ENCODE peak calls at places on chromosomes 7 and 10, in six cellular contexts. B, V, E, F, H and S are unnamed samples.

GRCh38 chr10:33240931-33241330 is 93.5 kb downstream of the NRP1 start:
- DNase-seq in H (no peak), F (no peak), B (no peak), E (peak; percentile 46), V (no peak), S (no peak)

GRCh38 chr10:116015922-116016321 is 257.1 kb downstream of the GFRA1 start:
- DNase-seq in H (no peak), V (no peak), F (no peak), B (no peak), E (no peak), S (no peak)

GRCh38 chr10:80708185-80708584 is 170.5 kb downstream of the SH2D4B start:
- DNase-seq in E (no peak), V (no peak), H (no peak), F (no peak), B (no peak), S (no peak)

GRCh38 chr7:83005410-83005809 is 157.3 kb downstream of the PCLO start:
- DNase-seq in V (no peak), F (no peak), B (no peak), H (no peak), E (peak; percentile 16), S (no peak)

GRCh38 chr10:10165415-10165814 is 852.3 kb upstream of the CELF2 start:
- DNase-seq in F (no peak), H (no peak), E (no peak), B (no peak), V (no peak), S (no peak)

GRCh38 chr7:44858161-44858560 is 10.3 kb upstream of the H2AZ2 start:
- DNase-seq in V (no peak), B (no peak), F (no peak), E (no peak), H (peak; percentile 9), S (no peak)

GRCh38 chr10:89283988-89284475 is 17.8 kb upstream of the IFIT2 start:
- DNase-seq in H (no peak), V (no peak), B (no peak), F (peak; percentile 50), E (peak; percentile 91), S (no peak)

GRCh38 chr7:126993626-126994213 is 259.0 kb downstream of the GRM8 start:
- DNase-seq in B (no peak), F (no peak), V (no peak), H (no peak), E (no peak), S (no peak)

GRCh38 chr10:14648042-14648765 is 126.5 kb downstream of the FAM107B start:
- DNase-seq in H (peak; percentile 84), F (peak; percentile 41), V (peak; percentile 80), E (peak; percentile 84), B (peak; percentile 9), S (peak; percentile 75)

GRCh38 chr10:119673271-119673670 is 22.1 kb downstream of the BAG3 start:
- DNase-seq in B (no peak), H (no peak), V (no peak), E (no peak), F (no peak), S (no peak)

GRCh38 chr7:121879544-121879943 is 6.6 kb downstream of the PTPRZ1 start:
- DNase-seq in B (no peak), V (no peak), H (no peak), F (no peak), E (no peak), S (no peak)

GRCh38 chr7:129664029-129665012 is 52.8 kb downstream of the NRF1 start:
- DNase-seq in F (no peak), V (no peak), E (peak; percentile 85), B (no peak), H (no peak), S (peak; percentile 63)

GRCh38 chr7:48089415-48089975 is 430 bp downstream of the UPP1 start:
- DNase-seq in F (peak; percentile 91), B (peak; percentile 63), V (peak; percentile 56), E (peak; percentile 41), H (no peak), S (peak; percentile 44)

GRCh38 chr7:71348751-71349415 is 216.9 kb downstream of the GALNT17 start:
- DNase-seq in E (no peak), V (no peak), B (no peak), F (no peak), H (no peak), S (no peak)

GRCh38 chr7:157702311-157703023 is 365.7 kb downstream of the DNAJB6 start:
- DNase-seq in V (peak; percentile 8), F (no peak), E (no peak), H (no peak), B (no peak), S (no peak)

GRCh38 chr10:76632158-76633051 is 1005.2 kb downstream of the KCNMA1 start:
- DNase-seq in H (no peak), B (no peak), V (peak; percentile 28), E (no peak), F (peak; percentile 68), S (no peak)

GRCh38 chr7:159145544-159145891 is 851 bp upstream of the VIPR2 start:
- DNase-seq in B (no peak), V (no peak), E (no peak), F (no peak), H (no peak), S (no peak)

GRCh38 chr7:79304711-79305110 is 148.8 kb downstream of the MAGI2 start:
- DNase-seq in H (no peak), V (no peak), F (no peak), B (no peak), E (no peak), S (no peak)

DNA sequence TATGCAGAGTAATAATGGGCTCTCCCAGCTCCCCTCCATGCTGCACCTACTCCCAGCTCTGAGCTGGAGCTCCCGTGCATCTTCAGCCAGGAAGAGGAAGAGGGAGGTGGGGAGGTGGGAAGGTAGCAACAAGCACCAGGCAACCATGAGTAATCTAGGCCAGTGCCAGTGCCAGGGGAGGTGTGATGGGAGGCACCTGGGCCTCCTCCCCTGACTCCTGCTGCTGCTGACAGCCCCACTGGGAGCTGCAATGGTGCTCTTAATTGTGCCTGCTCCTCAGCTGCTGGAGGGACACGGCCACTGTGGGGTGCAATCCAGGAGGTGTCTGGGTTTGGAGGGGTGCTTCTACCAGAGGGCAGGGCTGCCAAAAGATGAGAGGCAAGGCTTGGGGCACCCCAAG is 243.0 kb downstream of the PLXNA4 start:
- DNase-seq in B (no peak), H (no peak), V (no peak), E (no peak), F (no peak), S (no peak)
- TF ChIP-seq CTCF in B (no peak), H (no peak), V (no peak), E (no peak), F (no peak), S (no peak)

GRCh38 chr10:126857178-126857806 is 47.9 kb upstream of the DOCK1 start:
- DNase-seq in F (no peak), H (no peak), B (no peak), E (no peak), V (no peak), S (no peak)
- TF ChIP-seq CTCF in F (peak; percentile 54), H (no peak), B (no peak), E (no peak), V (no peak), S (no peak)

GRCh38 chr10:70816220-70816894 is 609 bp downstream of the SGPL1 start:
- DNase-seq in B (no peak), H (peak; percentile 51), V (peak; percentile 77), E (peak; percentile 82), F (peak; percentile 70), S (peak; percentile 76)
- TF ChIP-seq CTCF in B (no peak), H (no peak), V (no peak), E (no peak), F (no peak), S (no peak)

DNA sequence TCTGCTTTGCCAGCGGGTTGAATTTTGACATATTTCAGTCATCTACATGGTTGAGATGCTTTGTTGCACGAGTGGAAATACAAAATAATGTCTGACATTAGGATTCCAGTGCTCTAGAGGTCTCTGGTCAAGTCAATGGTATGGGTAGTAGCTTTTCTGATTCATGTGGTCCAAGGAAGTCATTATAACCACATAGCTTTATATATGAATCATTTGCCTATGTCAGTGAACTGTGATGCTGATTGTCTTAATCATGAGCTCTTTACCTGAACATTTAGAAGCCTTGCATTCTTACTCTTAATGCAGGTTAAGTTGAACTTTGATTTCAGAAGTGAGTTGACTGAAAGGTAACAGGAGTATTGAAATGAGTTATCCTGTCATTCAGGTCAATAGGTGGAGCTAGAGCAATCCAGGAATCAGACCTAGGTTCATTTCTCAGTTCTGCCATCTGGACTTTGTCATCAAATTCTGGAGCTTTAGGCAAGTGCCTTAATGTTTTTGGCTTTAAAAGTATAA is 3.3 kb downstream of the MAPK8 start:
- DNase-seq in B (no peak), F (no peak), E (peak; percentile 20), H (no peak), V (no peak), S (peak; percentile 44)
- TF ChIP-seq CTCF in B (peak; percentile 22), F (peak; percentile 57), E (peak; percentile 15), H (peak; percentile 47), V (no peak), S (no peak)